ENCODE peak calls at places on chromosomes 6 and 20, in four cellular contexts. V, M, U and Z are unnamed samples.

GRCh38 chr20:38082894-38083293 is 49.3 kb downstream of the RPRD1B start:
- DNase-seq in V (no peak), M (no peak), U (no peak), Z (no peak)

GRCh38 chr20:58306421-58307261 is 2.9 kb upstream of the RAB22A start:
- DNase-seq in V (peak; percentile 70), M (no peak), U (peak; percentile 43), Z (peak; percentile 71)

GRCh38 chr6:33446356-33446755 is 8.0 kb upstream of the ZBTB9 start:
- DNase-seq in V (no peak), M (no peak), U (no peak), Z (no peak)

GRCh38 chr6:57207141-57207540 is 15.0 kb downstream of the RAB23 start:
- DNase-seq in V (peak; percentile 61), M (no peak), U (no peak), Z (no peak)

GRCh38 chr20:59018817-59019216 is 412 bp upstream of the TUBB1 start:
- DNase-seq in V (no peak), M (no peak), U (no peak), Z (no peak)

GRCh38 chr6:44111434-44112417 is 15.5 kb downstream of the MRPL14 start:
- DNase-seq in V (no peak), M (no peak), U (no peak), Z (no peak)

GRCh38 chr6:43758617-43759050 is 11.4 kb upstream of the VEGFA start:
- DNase-seq in V (no peak), M (no peak), U (no peak), Z (no peak)

GRCh38 chr6:38216451-38216850 is 396.9 kb downstream of the ZFAND3 start:
- DNase-seq in V (no peak), M (no peak), U (no peak), Z (no peak)

GRCh38 chr6:13098808-13099570 is 229.3 kb downstream of the TBC1D7 start:
- DNase-seq in V (no peak), M (no peak), U (no peak), Z (no peak)

GRCh38 chr6:43171284-43172126 is 436 bp downstream of the SRF start:
- DNase-seq in V (peak; percentile 20), M (no peak), U (no peak), Z (peak; percentile 57)

GRCh38 chr20:59149678-59150504 is 13.7 kb upstream of the ZNF831 start:
- DNase-seq in V (no peak), M (no peak), U (peak; percentile 46), Z (peak; percentile 69)

GRCh38 chr6:169233832-169234231 is 19.8 kb downstream of the THBS2 start:
- DNase-seq in V (no peak), M (no peak), U (no peak), Z (no peak)

GRCh38 chr20:11379257-11380011 is 538.3 kb upstream of the BTBD3 start:
- DNase-seq in V (peak; percentile 27), M (no peak), U (no peak), Z (no peak)

GRCh38 chr6:169495601-169496000 is 206.2 kb downstream of the WDR27 start:
- DNase-seq in V (peak; percentile 23), M (no peak), U (no peak), Z (no peak)

GRCh38 chr6:167140589-167141474 is 16.9 kb downstream of the GPR31 start:
- DNase-seq in V (peak; percentile 4), M (no peak), U (no peak), Z (no peak)

GRCh38 chr20:58577139-58577806 is 62.1 kb upstream of the APCDD1L start:
- DNase-seq in V (no peak), M (no peak), U (no peak), Z (no peak)

GRCh38 chr6:31541059-31541657 is 645 bp downstream of the DDX39B start:
- DNase-seq in V (peak; percentile 76), M (no peak), U (peak; percentile 58), Z (peak; percentile 65)